ENCODE peak calls at places on chromosomes 12 and 14, in six cellular contexts. I, G, W, F, R and V are unnamed samples.

GRCh38 chr14:66288511-66288910 is 197.7 kb upstream of the CCDC196 start:
- DNase-seq in I (no peak), G (no peak), W (no peak), F (no peak), R (no peak), V (no peak)

GRCh38 chr12:34604227-34604626 is 581.9 kb downstream of the ALG10 start:
- DNase-seq in I (no peak), G (no peak), W (peak), F (peak), R (no peak), V (no peak)

GRCh38 chr14:68777644-68778043 is 15.2 kb downstream of the ZFP36L1 start:
- DNase-seq in I (no peak), G (no peak), W (no peak), F (no peak), R (no peak), V (no peak)

GRCh38 chr14:63276492-63277342 is 42.0 kb downstream of the GPHB5 start:
- DNase-seq in I (peak), G (no peak), W (peak), F (peak), R (peak), V (peak)

GRCh38 chr14:63508033-63508432 is 35.1 kb downstream of the PPP2R5E start:
- DNase-seq in I (no peak), G (no peak), W (no peak), F (no peak), R (no peak), V (no peak)

GRCh38 chr14:105876829-105877228 is 350.4 kb downstream of the TMEM121 start:
- DNase-seq in I (no peak), G (no peak), W (no peak), F (no peak), R (no peak), V (no peak)

GRCh38 chr14:83556746-83557460 is 1973.0 kb upstream of the FLRT2 start:
- DNase-seq in I (no peak), G (no peak), W (peak), F (no peak), R (peak), V (no peak)

GRCh38 chr12:64627781-64628180 is 17.5 kb downstream of the RASSF3 start:
- DNase-seq in I (no peak), G (no peak), W (peak), F (no peak), R (peak), V (no peak)

GRCh38 chr14:76104802-76105355 is 46.8 kb upstream of the GPATCH2L start:
- DNase-seq in I (no peak), G (no peak), W (no peak), F (no peak), R (no peak), V (no peak)

GRCh38 chr12:120235369-120236123 is 30.0 kb downstream of the PXN start:
- DNase-seq in I (no peak), G (peak), W (no peak), F (no peak), R (no peak), V (no peak)

GRCh38 chr12:113214938-113215400 is 6.3 kb upstream of the TPCN1 start:
- DNase-seq in I (no peak), G (no peak), W (peak), F (no peak), R (peak), V (no peak)

GRCh38 chr14:59275668-59276067 is 87.2 kb downstream of the DAAM1 start:
- DNase-seq in I (no peak), G (no peak), W (peak), F (peak), R (peak), V (no peak)

GRCh38 chr14:73058923-73059311 is 583 bp downstream of the RBM25 start:
- DNase-seq in I (peak), G (peak), W (peak), F (peak), R (no peak), V (no peak)

GRCh38 chr14:24086193-24086955 is 7.7 kb upstream of the PCK2 start:
- DNase-seq in I (no peak), G (no peak), W (no peak), F (no peak), R (no peak), V (no peak)

GRCh38 chr12:2503762-2504161 is 291.0 kb upstream of the FKBP4 start:
- DNase-seq in I (no peak), G (no peak), W (no peak), F (no peak), R (no peak), V (no peak)

GRCh38 chr14:70448633-70449032 is 3.3 kb upstream of the ADAM21 start:
- DNase-seq in I (no peak), G (no peak), W (peak), F (no peak), R (peak), V (no peak)

GRCh38 chr14:77265187-77265515 is 5.9 kb downstream of the NGB start:
- DNase-seq in I (no peak), G (no peak), W (no peak), F (no peak), R (no peak), V (no peak)

GRCh38 chr12:64780531-64781373 is 21.5 kb upstream of the GNS start:
- DNase-seq in I (peak), G (peak), W (peak), F (peak), R (no peak), V (no peak)

GRCh38 chr12:71958457-71958856 is 19.8 kb downstream of the TPH2 start:
- DNase-seq in I (peak), G (no peak), W (peak), F (no peak), R (no peak), V (no peak)

GRCh38 chr12:122846622-122847515 is 11.6 kb downstream of the HIP1R start:
- DNase-seq in I (no peak), G (peak), W (no peak), F (no peak), R (no peak), V (no peak)

GRCh38 chr12:120639771-120640721 is at the start of gene CABP1:
- DNase-seq in I (no peak), G (peak), W (no peak), F (peak), R (no peak), V (no peak)

GRCh38 chr12:12527820-12528296 is 34.8 kb downstream of the DUSP16 start:
- DNase-seq in I (no peak), G (peak), W (no peak), F (no peak), R (no peak), V (no peak)

GRCh38 chr14:53355581-53356112 is 202.5 kb upstream of the DDHD1 start:
- DNase-seq in I (peak), G (peak), W (peak), F (no peak), R (no peak), V (peak)

GRCh38 chr12:92897844-92898243 is 31.3 kb downstream of the EEA1 start:
- DNase-seq in I (no peak), G (no peak), W (no peak), F (no peak), R (no peak), V (no peak)

GRCh38 chr12:109538191-109538863 is 35.0 kb downstream of the MMAB start:
- DNase-seq in I (no peak), G (no peak), W (no peak), F (no peak), R (no peak), V (no peak)